ENCODE peak calls at places on chromosome 22, in seven cellular contexts. E, I, U, D, F, O and R are unnamed samples. For H3K4me1, the result is how much of the 10 kb centered on the place peaks cover.

GRCh38 chr22:38240734-38241252 is 32.0 kb downstream of the TMEM184B start:
- DNase-seq in E (peak), I (no peak), U (peak), D (no peak), F (peak), O (peak), R (no peak)

GRCh38 chr22:37112084-37112728 is 2.7 kb upstream of the TMPRSS6 start:
- DNase-seq in E (no peak), I (no peak), U (no peak), D (no peak), F (no peak), O (no peak), R (no peak)

GRCh38 chr22:49959782-49960158 is 802 bp upstream of the PIM3 start:
- DNase-seq in E (peak), I (no peak), U (peak), D (no peak), F (peak), O (no peak), R (no peak)

GRCh38 chr22:39808087-39808486 is 85.5 kb downstream of the ENTHD1 start:
- DNase-seq in E (peak), I (no peak), U (peak), D (no peak), F (no peak), O (no peak), R (no peak)

GRCh38 chr22:48826546-48826945 is 1001.1 kb downstream of the BRD1 start:
- DNase-seq in E (no peak), I (no peak), U (no peak), D (no peak), F (no peak), O (no peak), R (no peak)

GRCh38 chr22:39287076-39287743 is 32.2 kb downstream of the RPL3 start:
- DNase-seq in E (no peak), I (no peak), U (no peak), D (no peak), F (no peak), O (no peak), R (no peak)

GRCh38 chr22:39820266-39820665 is 73.3 kb downstream of the ENTHD1 start:
- DNase-seq in E (no peak), I (no peak), U (no peak), D (no peak), F (no peak), O (peak), R (no peak)

GRCh38 chr22:40624770-40625169 is 11.7 kb downstream of the MRTFA start:
- DNase-seq in E (no peak), I (no peak), U (no peak), D (no peak), F (no peak), O (no peak), R (no peak)

GRCh38 chr22:49967333-49968241 is 7.0 kb downstream of the PIM3 start:
- DNase-seq in E (no peak), I (peak), U (peak), D (peak), F (peak), O (no peak), R (peak)

GRCh38 chr22:23152238-23153114 is 7.2 kb downstream of the RAB36 start:
- DNase-seq in E (no peak), I (no peak), U (no peak), D (no peak), F (no peak), O (no peak), R (no peak)

GRCh38 chr22:50085211-50085999 is at the start of gene MLC1:
- DNase-seq in E (no peak), I (no peak), U (no peak), D (no peak), F (no peak), O (peak), R (no peak)

GRCh38 chr22:37314315-37315046 is 32.2 kb downstream of the CYTH4 start:
- DNase-seq in E (no peak), I (no peak), U (no peak), D (no peak), F (no peak), O (no peak), R (no peak)

GRCh38 chr22:47551438-47551788 is 789.0 kb downstream of the TBC1D22A start:
- DNase-seq in E (no peak), I (no peak), U (no peak), D (no peak), F (no peak), O (no peak), R (no peak)

GRCh38 chr22:37968452-37969251 is 15.2 kb downstream of the POLR2F start:
- DNase-seq in E (no peak), I (no peak), U (no peak), D (no peak), F (no peak), O (no peak), R (no peak)

GRCh38 chr22:50399751-50400331 is 56.7 kb downstream of the PPP6R2 start:
- DNase-seq in E (peak), I (peak), U (peak), D (no peak), F (no peak), O (no peak), R (peak)

GRCh38 chr22:24585927-24586546 is 6.8 kb downstream of the LRRC75B start:
- DNase-seq in E (no peak), I (no peak), U (peak), D (no peak), F (no peak), O (no peak), R (no peak)

GRCh38 chr22:37739611-37740049 is 42.8 kb downstream of the TRIOBP start:
- DNase-seq in E (no peak), I (no peak), U (no peak), D (no peak), F (no peak), O (no peak), R (no peak)

GRCh38 chr22:40263191-40263590 is 83.1 kb upstream of the ADSL start:
- DNase-seq in E (no peak), I (peak), U (no peak), D (no peak), F (no peak), O (no peak), R (no peak)

GRCh38 chr22:25563757-25564319 is 637 bp upstream of the GRK3 start:
- DNase-seq in E (peak), I (peak), U (peak), D (no peak), F (no peak), O (no peak), R (no peak)

GRCh38 chr22:49753276-49753884 is 74.3 kb downstream of the BRD1 start:
- DNase-seq in E (no peak), I (no peak), U (no peak), D (no peak), F (no peak), O (no peak), R (no peak)

GRCh38 chr22:20210473-20211059 is 57.6 kb downstream of the RTN4R start:
- DNase-seq in E (no peak), I (no peak), U (no peak), D (no peak), F (no peak), O (no peak), R (no peak)

GRCh38 chr22:20213833-20214708 is 54.0 kb downstream of the RTN4R start:
- DNase-seq in E (no peak), I (no peak), U (no peak), D (no peak), F (no peak), O (no peak), R (no peak)

GRCh38 chr22:20212754-20213699 is 55.1 kb downstream of the RTN4R start:
- DNase-seq in E (no peak), I (no peak), U (no peak), D (no peak), F (no peak), O (no peak), R (no peak)

GRCh38 chr22:20211409-20211996 is 56.6 kb downstream of the RTN4R start:
- DNase-seq in E (no peak), I (no peak), U (no peak), D (no peak), F (no peak), O (no peak), R (no peak)

DNA sequence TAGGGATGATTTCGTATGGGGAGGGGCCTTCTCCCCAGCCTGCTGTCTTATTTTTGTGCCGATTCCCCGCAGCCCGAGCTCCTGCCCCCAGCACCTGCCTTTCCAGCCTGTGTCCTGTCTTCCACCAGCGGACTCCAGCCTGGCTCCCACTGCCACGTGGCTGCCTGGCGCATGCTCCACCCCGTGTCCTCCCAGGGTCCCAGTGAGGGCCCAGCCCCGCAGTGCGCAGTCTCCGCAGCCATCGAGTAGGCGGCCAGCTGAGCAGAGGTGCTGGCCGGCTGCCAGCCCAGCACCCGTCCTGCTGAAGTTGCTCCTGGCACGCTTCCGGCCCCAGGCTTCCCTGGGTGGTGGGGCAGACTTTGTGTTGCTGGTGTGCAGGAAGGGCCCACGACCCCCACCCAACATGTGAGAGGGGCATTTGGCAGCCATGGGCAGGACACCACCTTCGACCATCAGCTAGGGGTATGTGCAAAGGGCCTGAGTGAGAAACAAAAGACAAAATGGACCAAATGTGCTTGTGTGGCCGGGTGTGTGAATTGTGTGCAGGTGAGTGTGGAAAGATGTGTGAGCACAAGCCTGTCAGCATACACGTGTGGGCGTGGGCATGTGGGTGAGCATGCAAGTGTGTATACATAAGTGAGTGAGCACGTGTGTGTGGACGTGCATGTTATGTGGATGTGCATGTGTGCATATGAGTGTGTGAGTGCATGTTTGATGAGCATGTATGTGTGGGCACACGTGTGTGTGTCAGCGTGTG is 55.9 kb downstream of the RTN4R start:
- DNase-seq in E (no peak), I (peak), U (peak), D (no peak), F (no peak), O (peak), R (peak)
- H3K4me3 ChIP-seq in E (no peak), I (no peak), U (no peak), D (no peak), F (no peak), O (no peak), R (no peak)

DNA sequence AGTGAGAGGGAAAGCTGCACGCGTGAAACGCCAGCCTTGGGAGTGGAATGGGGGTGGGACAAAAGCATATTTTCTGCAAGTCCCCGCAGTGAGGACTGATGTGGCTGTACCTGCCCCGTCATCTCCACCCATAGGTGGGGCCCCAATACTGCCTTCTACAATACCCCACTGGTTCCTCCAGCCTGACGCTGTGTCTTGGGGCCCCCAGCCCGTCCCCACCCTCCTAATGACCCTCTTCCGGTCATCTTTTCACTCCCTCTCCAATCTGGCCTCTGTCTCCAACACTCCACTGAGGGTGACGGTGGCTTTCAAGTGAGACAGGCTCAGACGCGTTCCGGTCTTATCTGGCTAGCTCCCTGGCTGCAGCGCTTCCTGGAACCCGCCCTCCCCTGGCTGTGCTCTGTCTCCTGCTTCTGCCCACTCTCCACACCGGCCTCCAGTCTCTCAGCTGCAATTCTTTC is 104.2 kb downstream of the MICAL3 start:
- DNase-seq in E (peak), I (peak), U (peak), D (no peak), F (peak), O (peak), R (no peak)
- H3K4me1 ChIP-seq in E (under half), I (half or more), U (half or more), D (under half), F (under half), O (under half), R (half or more)

GRCh38 chr22:17638182-17638431 is 450 bp upstream of the BCL2L13 start:
- DNase-seq in E (peak), I (no peak), U (no peak), D (no peak), F (peak), O (no peak), R (peak)
- TF ChIP-seq CTCF in E (no peak), I (no peak), U (no peak), D (no peak), F (no peak), O (no peak), R (no peak)

GRCh38 chr22:45992737-45993136 is 15.8 kb upstream of the WNT7B start:
- DNase-seq in E (no peak), I (no peak), U (no peak), D (no peak), F (no peak), O (no peak), R (no peak)

GRCh38 chr22:45993841-45994240 is 16.9 kb upstream of the WNT7B start:
- DNase-seq in E (no peak), I (no peak), U (no peak), D (no peak), F (no peak), O (no peak), R (no peak)

GRCh38 chr22:45993143-45993692 is 16.3 kb upstream of the WNT7B start:
- DNase-seq in E (no peak), I (no peak), U (no peak), D (no peak), F (no peak), O (no peak), R (no peak)

GRCh38 chr22:45987462-45987861 is 10.5 kb upstream of the WNT7B start:
- DNase-seq in E (no peak), I (no peak), U (no peak), D (no peak), F (no peak), O (no peak), R (no peak)

GRCh38 chr22:45991108-45991507 is 14.1 kb upstream of the WNT7B start:
- DNase-seq in E (no peak), I (no peak), U (no peak), D (no peak), F (no peak), O (no peak), R (no peak)
- H3K4me3 ChIP-seq in E (no peak), I (no peak), U (no peak), D (no peak), F (no peak), O (no peak), R (no peak)

GRCh38 chr22:21819183-21819770 is 48.2 kb downstream of the MAPK1 start:
- DNase-seq in E (peak), I (no peak), U (no peak), D (no peak), F (no peak), O (no peak), R (no peak)
- H3K4me1 ChIP-seq in E (under half), I (half or more), U (half or more), D (under half), F (under half), O (under half), R (half or more)

DNA sequence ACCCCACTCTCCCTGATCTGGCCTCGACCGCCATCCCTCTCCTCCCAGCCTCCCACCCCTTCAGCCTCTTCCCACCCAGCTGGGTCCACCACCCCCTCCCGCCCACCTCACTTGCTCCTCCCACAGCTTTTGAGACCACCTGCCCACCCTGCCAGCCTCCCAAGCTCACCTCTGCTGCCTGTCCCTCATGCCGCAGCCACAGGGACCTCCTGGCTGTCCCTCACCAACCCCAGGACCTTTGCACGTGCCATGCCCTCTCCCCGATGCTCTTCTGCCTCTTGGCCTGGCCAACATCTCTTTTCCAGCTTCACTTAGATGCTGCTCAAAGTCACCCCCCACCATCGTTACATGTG is 6.5 kb downstream of the PNPLA5 start:
- DNase-seq in E (no peak), I (no peak), U (no peak), D (no peak), F (no peak), O (no peak), R (no peak)
- TF ChIP-seq CTCF in E (no peak), I (no peak), U (no peak), D (no peak), F (no peak), O (no peak), R (no peak)

GRCh38 chr22:41952713-41953112 is 763 bp downstream of the SMIM45 start:
- DNase-seq in E (no peak), I (no peak), U (no peak), D (no peak), F (no peak), O (no peak), R (no peak)

GRCh38 chr22:41963453-41964105 is 5.7 kb upstream of the SEPTIN3 start:
- DNase-seq in E (no peak), I (no peak), U (peak), D (no peak), F (no peak), O (peak), R (no peak)

GRCh38 chr22:41957941-41958556 is 6.1 kb downstream of the SMIM45 start:
- DNase-seq in E (peak), I (no peak), U (no peak), D (no peak), F (no peak), O (no peak), R (no peak)
- H3K4me3 ChIP-seq in E (peak), I (peak), U (no peak), D (peak), F (no peak), O (no peak), R (peak)

GRCh38 chr22:42404266-42404665 is 27.9 kb downstream of the NFAM1 start:
- DNase-seq in E (peak), I (no peak), U (no peak), D (no peak), F (no peak), O (no peak), R (no peak)
- H3K4me1 ChIP-seq in E (under half), I (under half), U (under half), D (under half), F (under half), O (under half), R (under half)

GRCh38 chr22:29658171-29658570 is 54.7 kb downstream of the NF2 start:
- DNase-seq in E (no peak), I (no peak), U (peak), D (no peak), F (no peak), O (no peak), R (no peak)
- TF ChIP-seq CTCF in E (no peak), I (no peak), U (no peak), D (no peak), F (no peak), O (no peak), R (no peak)